ENCODE peak calls at places on chromosome 22, in eight cellular contexts. U is HL-60, A is mammary epithelial cell, C is GM23338, N is GM12865, E is adrenal gland, S is dorsolateral prefrontal cortex, J is AG09319. Y is an unnamed sample.

GRCh38 chr22:35561796-35562526 is 21.3 kb downstream of the RASD2 start:
- DNase-seq in S (no peak), J (no peak), U (no peak), N (no peak), C (peak; percentile 72), A (peak; percentile 59), E (no peak), Y (peak; percentile 44)

GRCh38 chr22:41498322-41498721 is 29.4 kb downstream of the ACO2 start:
- DNase-seq in C (no peak), N (no peak), J (no peak), E (no peak), S (no peak), A (no peak), U (no peak), Y (no peak)

GRCh38 chr22:32475428-32476010 is 908 bp downstream of the FBXO7 start:
- DNase-seq in E (peak; percentile 50), A (no peak), C (peak; percentile 39), U (peak; percentile 29), J (no peak), S (peak; percentile 56), N (peak; percentile 48), Y (peak; percentile 46)

GRCh38 chr22:47806894-47807293 is 1044.4 kb downstream of the TBC1D22A start:
- DNase-seq in E (no peak), N (no peak), A (no peak), C (no peak), J (no peak), U (no peak), S (no peak), Y (no peak)

GRCh38 chr22:49995413-49996191 is 17.0 kb downstream of the IL17REL start:
- DNase-seq in J (no peak), E (no peak), N (no peak), A (no peak), U (no peak), C (no peak), S (no peak), Y (no peak)

GRCh38 chr22:43038325-43038724 is 23.4 kb upstream of the PACSIN2 start:
- DNase-seq in A (no peak), J (no peak), U (no peak), S (no peak), N (no peak), E (no peak), C (no peak), Y (no peak)

GRCh38 chr22:48619721-48620120 is 1208.0 kb downstream of the BRD1 start:
- DNase-seq in E (no peak), U (no peak), A (no peak), J (no peak), N (no peak), C (no peak), S (no peak), Y (no peak)

GRCh38 chr22:38783095-38783710 is 10.7 kb downstream of the DNAL4 start:
- DNase-seq in J (no peak), S (no peak), E (no peak), N (no peak), A (no peak), C (no peak), U (no peak), Y (no peak)

GRCh38 chr22:27170491-27170890 is 513.1 kb downstream of the MIAT start:
- DNase-seq in E (peak; percentile 22), A (no peak), C (no peak), N (no peak), S (no peak), J (peak; percentile 36), U (no peak), Y (no peak)

GRCh38 chr22:26681395-26681821 is 24.0 kb downstream of the MIAT start:
- DNase-seq in A (no peak), U (no peak), N (no peak), J (no peak), S (no peak), C (peak; percentile 90), E (no peak), Y (no peak)

DNA sequence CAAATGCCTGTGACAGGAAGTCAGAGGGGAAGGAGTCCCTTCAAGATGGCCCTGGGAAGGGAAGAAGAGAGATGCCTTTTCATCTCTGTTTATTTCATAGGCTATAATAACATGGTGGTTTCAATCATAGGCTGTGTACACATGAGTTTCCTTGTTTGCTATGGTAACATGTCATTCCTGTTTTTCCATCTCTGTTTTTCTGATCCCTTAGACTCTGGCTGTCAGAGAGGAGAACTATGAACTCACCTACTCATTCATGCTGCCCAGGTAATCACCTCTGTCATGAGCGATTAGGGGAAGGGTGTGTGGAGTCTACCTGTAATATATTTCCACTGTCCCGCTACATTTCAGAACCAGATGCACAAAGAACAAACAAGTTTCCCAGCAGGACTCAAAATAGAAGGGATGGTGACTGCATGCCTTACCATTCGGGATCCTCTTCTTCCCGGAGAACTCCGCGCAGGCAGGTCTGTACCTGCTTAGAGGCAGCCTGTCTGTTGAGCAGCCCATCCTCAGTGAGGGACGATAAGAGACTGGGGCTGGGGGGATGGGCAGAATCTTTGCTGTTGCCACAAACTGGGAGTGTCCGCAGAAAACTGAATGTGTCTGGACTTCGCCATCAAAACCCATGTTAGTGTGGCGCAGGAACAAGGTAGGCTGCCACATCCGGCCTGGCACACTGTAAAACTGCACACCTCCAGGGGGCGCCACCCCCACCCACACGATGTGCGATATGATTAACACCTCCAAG is 7.1 kb upstream of the PEX26 start:
- DNase-seq in U (no peak), A (peak; percentile 79), E (no peak), C (peak; percentile 24), S (no peak), N (no peak), J (no peak), Y (peak; percentile 21)
- TF ChIP-seq CTCF in U (no peak), A (peak; percentile 68), E (no peak), C (peak; percentile 73), S (no peak), N (peak; percentile 32), J (peak; percentile 16), Y (peak; percentile 47)

DNA sequence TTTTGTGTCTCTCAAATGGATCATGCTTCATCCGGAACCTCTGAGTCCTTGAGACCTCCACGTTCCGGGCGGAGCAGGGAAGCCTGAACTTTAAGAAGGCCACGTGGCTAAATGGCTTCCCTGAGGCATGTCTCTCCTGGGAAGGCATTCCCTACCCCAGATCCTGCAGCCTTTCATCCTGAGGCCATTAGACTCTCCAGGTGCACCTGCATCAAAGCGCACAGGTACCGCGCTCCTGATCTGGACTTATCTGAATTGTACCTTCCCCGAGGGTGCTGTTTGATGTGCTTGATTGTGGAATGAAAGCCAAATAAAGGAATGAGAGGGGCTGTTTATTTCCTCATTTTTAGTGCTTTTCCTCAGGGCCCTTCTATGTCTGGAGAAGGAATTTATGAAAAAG is 22.5 kb downstream of the C22orf31 start:
- DNase-seq in C (no peak), U (no peak), N (no peak), A (no peak), J (no peak), S (no peak), E (peak; percentile 44), Y (no peak)
- TF ChIP-seq CTCF in C (no peak), U (no peak), N (no peak), A (no peak), J (no peak), S (no peak), E (no peak), Y (no peak)

GRCh38 chr22:24437820-24438328 is 10.5 kb downstream of the ADORA2A start:
- DNase-seq in E (no peak), N (peak; percentile 70), J (no peak), S (peak; percentile 15), C (no peak), A (peak; percentile 49), U (no peak), Y (peak; percentile 53)
- TF ChIP-seq CTCF in E (no peak), N (peak; percentile 26), J (no peak), S (no peak), C (peak; percentile 40), A (peak; percentile 48), U (no peak), Y (no peak)

GRCh38 chr22:37237371-37238268 is 6.4 kb downstream of the RAC2 start:
- DNase-seq in J (no peak), A (no peak), S (peak; percentile 14), U (no peak), E (no peak), N (no peak), C (no peak), Y (peak; percentile 22)
- TF ChIP-seq CTCF in J (no peak), A (no peak), S (no peak), U (no peak), E (no peak), N (no peak), C (no peak), Y (no peak)

GRCh38 chr22:45239378-45240136 is 1.1 kb downstream of the KIAA0930 start:
- DNase-seq in S (no peak), J (no peak), E (no peak), A (no peak), N (no peak), U (no peak), C (no peak), Y (no peak)

GRCh38 chr22:45246060-45246985 is 5.6 kb upstream of the KIAA0930 start:
- DNase-seq in N (no peak), S (no peak), C (no peak), U (no peak), E (peak; percentile 83), A (peak; percentile 89), J (peak; percentile 84), Y (no peak)

GRCh38 chr22:45240810-45241631 is at the start of gene KIAA0930:
- DNase-seq in U (peak; percentile 75), E (peak; percentile 78), C (peak; percentile 94), N (peak; percentile 87), S (peak; percentile 75), A (peak; percentile 41), J (peak; percentile 25), Y (peak; percentile 91)

GRCh38 chr22:45240137-45240809 is 421 bp downstream of the KIAA0930 start:
- DNase-seq in U (no peak), E (peak; percentile 44), C (peak; percentile 53), S (no peak), N (peak; percentile 37), J (no peak), A (peak; percentile 27), Y (peak; percentile 58)

GRCh38 chr22:45242778-45243191 is 2.1 kb upstream of the KIAA0930 start:
- DNase-seq in U (no peak), J (no peak), A (no peak), N (no peak), C (peak; percentile 33), S (no peak), E (peak; percentile 48), Y (no peak)
- TF ChIP-seq CTCF in U (peak; percentile 18), J (no peak), A (no peak), N (no peak), C (no peak), S (peak; percentile 66), E (no peak), Y (peak; percentile 14)

DNA sequence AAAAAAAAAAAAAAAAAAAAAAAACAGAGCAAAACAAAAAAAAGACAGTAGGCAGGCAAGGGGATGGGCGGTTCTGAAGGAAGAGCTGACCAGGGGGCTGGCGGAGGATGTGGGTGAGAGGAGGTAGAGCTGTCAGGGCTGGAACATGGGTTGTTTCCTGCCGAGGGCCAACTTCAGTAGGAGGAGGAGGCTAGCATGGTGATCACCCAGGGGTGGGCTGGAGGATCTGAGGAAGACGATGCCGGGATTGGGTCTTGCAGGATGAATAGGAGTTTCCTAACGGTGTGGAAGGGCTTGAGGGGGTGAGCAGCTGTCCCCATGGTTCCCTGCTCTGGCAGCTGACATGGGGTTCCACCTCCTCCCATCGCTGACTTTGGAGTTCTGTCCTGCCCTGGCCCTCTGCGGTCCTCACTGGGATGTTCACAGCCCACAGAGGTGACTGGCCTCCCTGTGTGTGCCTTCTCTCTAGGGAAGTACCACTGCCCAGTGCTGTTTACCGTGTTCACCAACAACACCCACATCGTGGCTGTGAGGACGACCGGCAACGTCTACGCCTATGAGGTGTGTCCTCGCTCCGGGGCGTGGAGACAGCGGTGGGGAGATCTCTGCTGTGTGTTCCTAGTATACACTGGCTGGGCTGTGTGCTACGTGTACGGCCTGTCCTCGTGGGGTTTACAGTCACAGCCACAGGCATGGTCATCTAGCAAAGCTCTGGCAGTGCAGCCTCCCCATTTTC is 15.2 kb downstream of the PPIL2 start:
- DNase-seq in N (no peak), J (no peak), A (no peak), U (no peak), C (no peak), S (no peak), E (no peak), Y (no peak)
- TF ChIP-seq CTCF in N (no peak), J (no peak), A (no peak), U (no peak), C (no peak), S (no peak), E (no peak), Y (no peak)

Y was measured in activated CD8-positive, alpha-beta T cell treated with anti-CD3 and anti-CD28 coated beads for 36 hours.